ENCODE peak calls at places on chromosomes 2 and 18, in ten cellular contexts. I is astrocyte of the spinal cord; M is NAMALWA; J is activated CD4-positive, CD25-positive, alpha-beta regulatory T cell; G is glutamatergic neuron; C is AG10803; L is left ventricle myocardium inferior; B is OCI-LY7; U is DMS79 treated with DMSO at 0.1 percent for 48 hours; F is GM23248. W is an unnamed sample.

GRCh38 chr2:54360055-54360792 is 95.9 kb upstream of the SPTBN1 start:
- DNase-seq in M (no peak), G (no peak), F (peak; percentile 72), U (peak; percentile 42), J (no peak), C (peak; percentile 56), I (peak; percentile 50), L (peak; percentile 44), B (no peak), W (no peak)

GRCh38 chr18:78178812-78179211 is 800.8 kb upstream of the SALL3 start:
- DNase-seq in M (no peak), F (no peak), L (no peak), J (no peak), B (no peak), C (no peak), G (no peak), U (no peak), I (no peak), W (no peak)

GRCh38 chr18:25467226-25468065 is 115.5 kb upstream of the ZNF521 start:
- DNase-seq in G (peak; percentile 58), I (no peak), J (no peak), L (peak; percentile 72), U (no peak), F (peak; percentile 46), B (no peak), C (peak; percentile 50), M (no peak), W (no peak)

GRCh38 chr2:27735263-27735904 is 36.1 kb upstream of the MRPL33 start:
- DNase-seq in I (peak; percentile 51), G (peak; percentile 39), J (peak; percentile 16), F (peak; percentile 84), C (peak; percentile 76), M (no peak), B (no peak), U (no peak), L (peak; percentile 85), W (no peak)

GRCh38 chr2:23411752-23412431 is 26.9 kb downstream of the KLHL29 start:
- DNase-seq in F (peak; percentile 96), L (no peak), B (no peak), C (peak; percentile 99), U (no peak), M (no peak), I (peak; percentile 85), G (no peak), J (no peak), W (no peak)

GRCh38 chr2:25821225-25822056 is 56.8 kb downstream of the ASXL2 start:
- DNase-seq in U (peak; percentile 89), M (no peak), C (no peak), J (no peak), B (no peak), F (no peak), G (no peak), I (peak; percentile 88), L (no peak), W (no peak)

GRCh38 chr2:236965021-236965840 is 120.5 kb upstream of the COPS8 start:
- DNase-seq in C (no peak), J (no peak), B (no peak), L (no peak), G (no peak), I (no peak), F (no peak), U (no peak), M (no peak), W (no peak)

GRCh38 chr2:241300000-241300399 is 15.5 kb downstream of the HDLBP start:
- DNase-seq in C (no peak), F (no peak), B (no peak), G (no peak), L (no peak), J (no peak), I (no peak), M (no peak), U (no peak), W (no peak)

GRCh38 chr2:99822487-99823218 is 319.7 kb downstream of the AFF3 start:
- DNase-seq in U (no peak), J (no peak), G (no peak), B (no peak), F (no peak), C (no peak), M (no peak), L (no peak), I (no peak), W (no peak)

GRCh38 chr2:167380555-167380954 is 492.3 kb downstream of the XIRP2 start:
- DNase-seq in C (no peak), B (no peak), J (no peak), I (no peak), M (no peak), G (no peak), L (no peak), U (no peak), F (no peak), W (no peak)

GRCh38 chr2:225137971-225138370 is 95.7 kb upstream of the DOCK10 start:
- DNase-seq in F (peak; percentile 50), M (no peak), U (no peak), G (no peak), C (peak; percentile 31), I (no peak), B (no peak), J (no peak), L (no peak), W (no peak)